ENCODE peak calls at places on chromosomes 16 and 17, in six cellular contexts. E is skeletal muscle cell, G is fibroblast of lung, P is fibroblast of mammary gland, B is tibial nerve, S is astrocyte of the spinal cord. Y is an unnamed sample.

GRCh38 chr17:68199837-68200688 is 47.8 kb upstream of the AMZ2 start:
- DNase-seq in G (no peak), P (no peak), S (no peak), B (no peak), E (no peak), Y (no peak)

GRCh38 chr17:75848523-75849303 is 4.5 kb upstream of the UNC13D start:
- DNase-seq in B (peak), E (no peak), G (peak), P (peak), S (peak), Y (no peak)

GRCh38 chr16:11312718-11313492 is 31.8 kb upstream of the PRM1 start:
- DNase-seq in B (no peak), P (peak), S (peak), G (no peak), E (no peak), Y (no peak)

GRCh38 chr16:74073471-74073870 is 223.1 kb upstream of the PSMD7 start:
- DNase-seq in E (no peak), S (no peak), B (no peak), P (peak), G (peak), Y (peak)

GRCh38 chr16:31081428-31082351 is 7.1 kb downstream of the PRSS53 start:
- DNase-seq in G (no peak), B (no peak), E (no peak), P (no peak), S (no peak), Y (no peak)

GRCh38 chr17:40576113-40576740 is 11.0 kb upstream of the CCR7 start:
- DNase-seq in B (no peak), S (no peak), G (no peak), P (no peak), E (no peak), Y (no peak)

GRCh38 chr17:78865682-78866390 is 25.2 kb upstream of the USP36 start:
- DNase-seq in G (peak), E (peak), B (peak), P (peak), S (peak), Y (peak)

GRCh38 chr17:64694207-64694606 is 32.1 kb upstream of the SMURF2 start:
- DNase-seq in G (peak), P (peak), E (peak), B (peak), S (peak), Y (no peak)

GRCh38 chr16:4093495-4094137 is 22.6 kb downstream of the ADCY9 start:
- DNase-seq in P (peak), G (no peak), E (no peak), B (no peak), S (no peak), Y (no peak)

GRCh38 chr16:46763147-46763546 is 15.0 kb upstream of the MYLK3 start:
- DNase-seq in G (no peak), B (no peak), E (no peak), S (no peak), P (no peak), Y (no peak)

GRCh38 chr17:58710948-58711552 is 18.6 kb downstream of the RAD51C start:
- DNase-seq in B (peak), S (peak), P (peak), E (no peak), G (peak), Y (peak)

GRCh38 chr16:12868169-12868568 is 33.2 kb upstream of the SHISA9 start:
- DNase-seq in E (no peak), S (no peak), G (no peak), P (no peak), B (no peak), Y (no peak)

GRCh38 chr17:63418540-63418939 is 27.6 kb downstream of the CYB561 start:
- DNase-seq in B (no peak), E (no peak), G (no peak), S (no peak), P (no peak), Y (no peak)

GRCh38 chr16:79607587-79607986 is 7.0 kb upstream of the MAF start:
- DNase-seq in E (no peak), B (no peak), S (peak), G (peak), P (peak), Y (no peak)

GRCh38 chr17:76252040-76252954 is 12.0 kb upstream of the RNF157 start:
- DNase-seq in G (peak), E (peak), B (peak), P (peak), S (peak), Y (no peak)

GRCh38 chr16:29306201-29306600 is 100.3 kb downstream of the NPIPB11 start:
- DNase-seq in S (no peak), G (no peak), B (no peak), P (no peak), E (no peak), Y (no peak)

GRCh38 chr17:4272213-4272975 is 8.6 kb upstream of the ANKFY1 start:
- DNase-seq in P (no peak), S (no peak), E (no peak), B (no peak), G (peak), Y (no peak)

GRCh38 chr16:10895053-10895946 is 18.3 kb downstream of the CIITA start:
- DNase-seq in S (peak), B (peak), P (peak), G (peak), E (peak), Y (no peak)

GRCh38 chr16:20348365-20349185 is 3.9 kb downstream of the UMOD start:
- DNase-seq in E (no peak), B (no peak), P (no peak), G (no peak), S (no peak), Y (no peak)

GRCh38 chr16:2429037-2429770 is at the start of gene CCNF:
- DNase-seq in E (peak), P (peak), B (peak), S (peak), G (peak), Y (peak)

GRCh38 chr17:45019177-45019711 is 32.2 kb downstream of the DCAKD start:
- DNase-seq in G (peak), S (no peak), P (peak), B (peak), E (no peak), Y (no peak)

GRCh38 chr17:62652251-62653001 is 25.0 kb downstream of the MRC2 start:
- DNase-seq in P (peak), G (peak), S (peak), E (no peak), B (no peak), Y (no peak)

GRCh38 chr17:55654821-55655220 is 67.8 kb downstream of the TMEM100 start:
- DNase-seq in P (no peak), E (no peak), G (peak), B (no peak), S (no peak), Y (no peak)

GRCh38 chr17:55540414-55541091 is 29.3 kb upstream of the SMIM36 start:
- DNase-seq in P (peak), G (peak), S (peak), E (peak), B (no peak), Y (peak)

GRCh38 chr17:1252203-1252608 is 18.0 kb upstream of the BHLHA9 start:
- DNase-seq in G (no peak), B (no peak), P (peak), S (no peak), E (no peak), Y (no peak)

GRCh38 chr17:17724307-17724921 is 43.2 kb downstream of the RAI1 start:
- DNase-seq in B (no peak), P (no peak), G (peak), E (no peak), S (peak), Y (no peak)

GRCh38 chr16:86574646-86575045 is 3.7 kb upstream of the FOXL1 start:
- DNase-seq in P (no peak), G (no peak), S (no peak), B (no peak), E (no peak), Y (no peak)

GRCh38 chr16:86575095-86575685 is 3.2 kb upstream of the FOXL1 start:
- DNase-seq in S (no peak), E (no peak), B (no peak), G (no peak), P (no peak), Y (no peak)

GRCh38 chr16:86577314-86577971 is 906 bp upstream of the FOXL1 start:
- DNase-seq in G (peak), E (no peak), B (no peak), P (no peak), S (peak), Y (no peak)

GRCh38 chr16:86576591-86577313 is 1.6 kb upstream of the FOXL1 start:
- DNase-seq in B (no peak), S (no peak), E (peak), G (peak), P (peak), Y (no peak)

DNA sequence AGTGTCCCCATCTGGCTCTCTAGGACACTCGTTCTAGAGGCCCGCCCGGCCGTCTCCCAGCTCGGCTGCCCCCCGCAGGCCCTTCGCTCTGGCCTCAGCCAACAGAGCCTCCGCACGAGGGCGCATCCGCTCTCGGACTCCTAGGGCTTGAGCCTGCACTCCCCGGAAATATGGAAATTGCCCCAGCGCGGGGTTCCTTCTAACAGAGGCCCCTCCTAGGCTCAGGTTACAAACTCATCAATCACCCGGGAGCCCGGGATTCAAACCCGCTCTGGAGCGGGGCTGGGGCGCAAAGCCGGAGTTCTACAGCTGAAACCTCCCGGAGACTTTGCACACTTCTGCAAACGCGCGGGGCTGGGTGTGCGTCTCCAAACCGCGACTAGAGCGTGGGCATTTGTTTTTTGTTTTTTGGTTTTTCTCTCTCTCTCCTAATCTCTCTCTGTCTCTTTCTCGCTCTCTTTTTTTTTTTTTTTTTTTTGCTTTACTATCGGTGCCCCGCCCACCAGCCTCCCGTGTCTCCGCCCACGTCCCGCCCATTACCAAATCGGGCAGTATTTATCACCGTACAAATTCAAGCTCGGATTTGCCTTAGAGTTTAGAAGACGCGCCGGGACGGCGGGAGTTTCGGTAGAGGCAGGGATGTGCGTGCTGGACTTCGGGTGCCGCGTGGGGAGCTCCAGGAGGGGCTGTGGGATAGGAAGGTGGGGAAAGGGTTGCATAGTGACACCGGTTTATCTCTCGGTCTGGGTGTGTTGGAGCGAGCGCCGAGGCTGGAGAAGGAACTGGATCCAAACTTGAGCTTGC is 2.4 kb upstream of the FOXL1 start:
- DNase-seq in G (peak), B (peak), S (peak), P (peak), E (peak), Y (peak)
- H3K4me3 ChIP-seq in G (peak), B (peak), S (peak), P (peak), E (peak), Y (peak)

DNA sequence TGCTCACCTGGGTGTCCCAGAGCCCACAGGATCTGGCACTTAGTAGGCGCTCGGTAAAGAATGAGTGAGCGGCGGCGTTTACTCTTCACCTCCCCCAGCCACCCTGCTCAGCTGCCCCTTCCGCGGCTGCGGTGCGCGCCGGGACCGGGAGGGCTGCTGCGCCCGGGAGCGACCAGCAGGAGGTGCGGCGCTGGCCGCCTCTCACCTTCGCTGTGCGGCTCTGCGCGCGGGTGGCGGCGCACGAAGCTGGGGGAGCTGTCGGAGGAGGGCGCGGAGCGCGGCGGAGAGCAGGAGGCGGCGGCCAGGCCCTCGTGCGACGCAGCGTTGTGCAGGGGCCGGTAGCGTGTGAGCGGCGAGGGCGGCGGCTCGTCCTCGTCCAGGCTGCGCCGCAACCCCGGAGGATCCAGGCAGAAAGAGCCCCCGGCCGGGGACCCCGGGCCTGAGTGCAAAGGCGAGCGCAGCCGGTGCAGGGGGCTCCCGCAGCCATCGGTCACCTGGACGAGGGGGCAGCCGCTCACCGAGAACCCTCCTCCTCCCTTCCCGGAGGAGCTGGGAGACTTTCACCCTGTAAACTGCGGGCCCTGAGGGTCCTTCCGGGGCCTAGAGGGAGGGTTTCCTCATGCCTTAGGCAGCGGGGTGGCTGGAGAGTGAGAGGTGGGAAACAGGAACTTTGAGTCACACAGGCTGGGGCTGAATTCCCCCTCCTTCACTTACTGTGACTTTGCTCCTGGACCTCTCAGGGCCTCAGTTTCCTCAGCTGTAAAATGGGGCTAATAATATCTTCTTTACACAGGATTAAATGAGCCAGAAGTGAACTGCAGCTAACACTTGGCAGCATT is 12.5 kb downstream of the SAMD14 start:
- DNase-seq in G (peak), S (peak), B (no peak), P (peak), E (no peak), Y (no peak)
- H3K4me3 ChIP-seq in G (no peak), S (no peak), B (no peak), P (no peak), E (peak), Y (no peak)

GRCh38 chr16:50245417-50246298 is 20.7 kb upstream of the ADCY7 start:
- DNase-seq in G (peak), E (no peak), B (no peak), S (peak), P (peak), Y (no peak)

GRCh38 chr16:50247123-50247905 is 19.0 kb upstream of the ADCY7 start:
- DNase-seq in P (no peak), E (no peak), G (no peak), S (no peak), B (no peak), Y (no peak)

GRCh38 chr16:50244140-50244503 is 22.2 kb upstream of the ADCY7 start:
- DNase-seq in E (no peak), G (no peak), S (peak), B (no peak), P (peak), Y (no peak)

GRCh38 chr16:50246299-50247122 is 19.8 kb upstream of the ADCY7 start:
- DNase-seq in P (no peak), B (no peak), S (no peak), E (no peak), G (no peak), Y (no peak)

DNA sequence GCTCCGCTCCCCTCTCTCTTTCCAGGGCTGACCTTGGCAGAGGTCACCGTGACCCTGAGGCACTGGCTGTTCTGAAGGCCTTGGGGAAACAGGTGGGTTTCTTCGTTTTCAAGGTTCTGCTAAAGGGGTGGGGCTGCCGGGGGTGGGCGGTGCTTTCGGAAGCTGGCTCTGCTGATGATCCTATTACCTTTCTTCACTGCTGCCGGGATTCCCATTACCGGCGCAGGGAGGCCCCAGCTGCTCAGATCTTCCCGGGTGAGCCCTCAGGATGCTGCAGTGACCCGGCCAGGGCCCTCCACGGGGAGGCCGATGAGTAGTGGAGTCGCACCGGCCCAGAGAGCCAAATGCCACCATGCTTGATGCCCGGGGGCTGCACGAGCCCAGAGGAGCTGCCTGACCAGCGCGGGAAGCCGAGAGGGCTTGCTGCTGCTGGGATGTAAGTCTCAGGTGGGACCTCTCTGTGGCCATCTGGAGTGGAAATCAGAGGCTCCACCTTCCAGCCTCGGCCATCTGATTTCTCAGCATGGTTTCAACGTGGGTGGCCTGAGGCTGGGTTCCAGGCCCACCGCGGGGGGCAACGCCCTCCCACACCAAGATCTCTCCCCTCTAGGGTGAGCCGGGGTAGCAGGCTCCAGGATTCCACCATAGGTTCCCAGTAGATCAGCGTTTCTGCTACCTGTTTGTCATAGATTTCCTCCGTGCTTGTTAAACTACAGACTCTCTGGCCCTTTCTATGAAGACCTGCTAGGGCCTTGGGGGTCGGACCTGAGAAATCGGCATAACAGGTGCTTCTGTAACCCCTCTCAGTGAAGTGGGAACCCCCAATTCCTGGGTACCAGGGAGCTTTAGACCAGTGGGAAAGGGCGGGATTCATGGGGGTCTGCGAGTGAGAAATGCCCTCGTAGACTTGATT is 21.6 kb upstream of the ADCY7 start:
- DNase-seq in S (no peak), B (no peak), E (no peak), P (peak), G (no peak), Y (no peak)
- H3K4me3 ChIP-seq in S (peak), B (no peak), E (peak), P (peak), G (no peak), Y (no peak)

DNA sequence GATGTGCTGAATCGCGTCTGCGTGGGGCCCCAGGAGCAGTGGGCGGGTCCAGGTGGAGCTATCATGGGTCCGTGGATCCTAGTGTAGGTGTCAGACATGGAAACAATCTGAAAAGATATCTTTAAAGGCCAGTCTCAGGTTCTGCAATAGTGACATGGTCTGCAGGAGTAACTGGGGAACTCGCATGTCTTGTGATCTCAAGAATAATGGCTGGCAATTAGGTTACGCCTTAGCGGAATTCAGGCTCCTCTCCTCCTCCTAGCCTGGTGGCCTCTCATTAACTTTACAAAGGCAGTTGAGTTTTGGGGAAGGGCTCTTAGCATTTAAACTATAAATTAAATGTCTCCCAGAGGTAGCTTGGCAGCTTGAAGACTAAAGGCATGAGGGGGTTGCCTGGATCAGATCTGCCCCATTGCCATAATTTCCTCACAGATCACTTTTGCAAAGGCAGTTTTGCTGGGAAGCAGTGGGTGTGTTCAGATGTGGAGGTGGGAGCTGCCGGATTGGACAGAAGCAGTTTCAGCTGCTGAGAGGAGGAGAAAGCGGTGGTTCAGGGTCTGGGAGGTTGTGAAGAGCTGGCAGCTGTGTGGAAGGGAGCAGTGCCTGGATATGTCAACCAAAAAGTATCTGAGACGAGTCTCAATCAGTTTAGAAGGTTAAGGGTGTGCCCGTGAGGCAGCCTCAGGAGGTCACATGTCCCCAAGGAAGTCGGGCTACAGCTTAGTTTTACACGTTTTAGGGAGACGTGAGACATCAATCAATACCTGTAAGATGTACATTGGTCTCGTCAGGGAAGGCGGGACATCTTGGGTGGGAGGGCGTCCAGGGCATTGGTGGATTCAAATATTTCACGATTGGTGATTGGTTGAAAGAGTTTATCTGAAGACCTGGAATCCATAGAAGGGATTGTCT is 2.7 kb downstream of the TBCD start:
- DNase-seq in E (no peak), S (peak), B (no peak), P (peak), G (no peak), Y (no peak)
- H3K4me3 ChIP-seq in E (peak), S (peak), B (no peak), P (peak), G (no peak), Y (no peak)

GRCh38 chr16:57196276-57196675 is 10.1 kb downstream of the RSPRY1 start:
- DNase-seq in S (no peak), G (no peak), B (no peak), P (no peak), E (no peak), Y (no peak)
- H3K4me3 ChIP-seq in S (no peak), G (no peak), B (no peak), P (no peak), E (no peak), Y (no peak)

GRCh38 chr16:78129349-78129748 is 29.9 kb downstream of the WWOX start:
- DNase-seq in B (no peak), P (peak), G (no peak), S (no peak), E (no peak), Y (no peak)

GRCh38 chr16:78125112-78125844 is 25.8 kb downstream of the WWOX start:
- DNase-seq in G (no peak), P (no peak), S (no peak), B (no peak), E (no peak), Y (no peak)

GRCh38 chr16:78128920-78129319 is 29.5 kb downstream of the WWOX start:
- DNase-seq in B (no peak), E (no peak), G (peak), P (peak), S (no peak), Y (no peak)

GRCh38 chr16:78127130-78127529 is 27.7 kb downstream of the WWOX start:
- DNase-seq in S (peak), B (no peak), P (peak), E (peak), G (peak), Y (no peak)

GRCh38 chr16:78126662-78127061 is 27.2 kb downstream of the WWOX start:
- DNase-seq in P (no peak), S (no peak), G (no peak), E (no peak), B (no peak), Y (no peak)
- H3K4me3 ChIP-seq in P (no peak), S (no peak), G (no peak), E (no peak), B (no peak), Y (no peak)

Y was measured in HFF-Myc.